ENCODE peak calls at places on chromosome 22, in eight cellular contexts. Q is body of pancreas, B is IMR-90, I is stomach, H is HCT116, K is prostate gland, M is ovary, C is adrenal gland. P is an unnamed sample.

GRCh38 chr22:21778705-21779363 is 43.2 kb upstream of the YPEL1 start:
- DNase-seq in H (no peak), B (peak; percentile 90), Q (no peak), K (no peak), C (peak; percentile 18), M (no peak), I (peak; percentile 17), P (no peak)

GRCh38 chr22:36971305-36971704 is 47.9 kb downstream of the TST start:
- DNase-seq in M (no peak), B (no peak), C (no peak), I (no peak), K (peak; percentile 74), Q (no peak), H (no peak), P (no peak)

GRCh38 chr22:21823740-21824438 is 43.6 kb downstream of the MAPK1 start:
- DNase-seq in C (no peak), Q (no peak), I (no peak), M (no peak), H (no peak), B (peak; percentile 63), K (no peak), P (no peak)

GRCh38 chr22:37242395-37242918 is 1.6 kb downstream of the RAC2 start:
- DNase-seq in H (no peak), C (peak; percentile 38), I (peak; percentile 74), M (no peak), K (no peak), Q (peak; percentile 28), B (peak; percentile 38), P (peak; percentile 39)

GRCh38 chr22:40791241-40791640 is 27.9 kb downstream of the SLC25A17 start:
- DNase-seq in H (no peak), M (no peak), K (no peak), Q (no peak), C (no peak), B (no peak), I (no peak), P (no peak)

GRCh38 chr22:22927196-22927887 is 39.7 kb downstream of the IGLL5 start:
- DNase-seq in C (no peak), H (no peak), K (no peak), Q (no peak), I (no peak), B (no peak), M (no peak), P (no peak)

GRCh38 chr22:35092146-35092805 is 26.3 kb downstream of the ISX start:
- DNase-seq in C (no peak), K (no peak), I (no peak), Q (no peak), B (no peak), H (no peak), M (no peak), P (no peak)

GRCh38 chr22:22061085-22062077 is 78.8 kb upstream of the TOP3B start:
- DNase-seq in Q (peak; percentile 29), H (peak; percentile 8), K (no peak), I (no peak), B (peak; percentile 43), M (peak; percentile 54), C (peak; percentile 31), P (peak; percentile 18)

GRCh38 chr22:42228480-42228879 is 42.0 kb downstream of the TCF20 start:
- DNase-seq in K (no peak), M (no peak), B (no peak), H (no peak), Q (peak; percentile 14), C (peak; percentile 43), I (no peak), P (no peak)

GRCh38 chr22:38443675-38444521 is 11.1 kb downstream of the KCNJ4 start:
- DNase-seq in M (no peak), K (no peak), Q (no peak), C (no peak), H (no peak), I (no peak), B (no peak), P (no peak)

GRCh38 chr22:37566903-37567798 is 6.9 kb downstream of the CDC42EP1 start:
- DNase-seq in M (peak; percentile 89), C (peak; percentile 92), Q (peak; percentile 94), H (peak; percentile 84), K (peak; percentile 90), I (peak; percentile 96), B (peak; percentile 46), P (peak; percentile 41)

GRCh38 chr22:30116362-30117117 is 36.3 kb downstream of the HORMAD2 start:
- DNase-seq in H (no peak), I (no peak), M (no peak), C (no peak), Q (no peak), B (peak; percentile 78), K (no peak), P (no peak)

DNA sequence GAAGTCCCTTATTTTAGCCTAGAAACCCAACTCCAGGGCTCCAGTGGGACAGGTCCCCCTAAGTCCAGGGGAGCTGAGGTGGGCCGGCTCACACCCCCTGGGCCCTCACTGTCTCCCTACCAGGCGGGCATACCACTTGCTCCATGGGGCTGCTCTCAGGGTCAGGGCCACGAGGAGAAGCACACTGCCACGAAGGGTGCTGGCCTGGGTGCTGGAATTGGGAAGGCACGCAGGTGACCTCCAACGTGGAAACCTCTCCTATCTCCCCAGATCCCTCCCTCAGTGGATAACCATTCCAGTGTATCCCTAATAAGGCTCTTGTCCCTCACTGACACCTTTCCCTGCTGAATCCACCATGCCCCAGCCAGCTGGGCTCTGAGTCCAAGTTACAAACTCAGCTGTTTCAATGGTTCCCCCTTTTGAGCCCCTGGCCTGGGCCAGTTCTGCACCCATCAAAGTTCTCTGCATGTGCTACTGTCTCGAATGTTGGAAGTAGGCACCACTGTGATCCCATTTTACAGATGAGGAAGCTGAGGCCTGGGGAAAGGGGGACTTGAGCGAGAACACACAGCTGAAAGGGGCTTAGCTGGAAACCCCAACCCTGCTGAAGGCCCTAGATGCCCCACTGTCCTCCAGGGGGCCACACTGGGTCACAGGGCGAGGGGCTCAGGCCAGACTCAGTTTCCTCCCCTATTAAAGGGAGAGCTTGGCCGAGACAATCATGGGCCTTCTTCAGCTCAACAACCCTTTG is 1.5 kb downstream of the SHISAL1 start:
- DNase-seq in M (no peak), K (no peak), I (no peak), C (no peak), Q (no peak), B (no peak), H (no peak), P (no peak)
- H3K4me3 ChIP-seq in M (peak overlapping the region; percentile 16), K (no peak overlapping the region), I (no peak overlapping the region), C (no peak overlapping the region), Q (no peak overlapping the region), B (no peak overlapping the region), H (no peak overlapping the region), P (no peak overlapping the region)

GRCh38 chr22:31937328-31937727 is 7.0 kb upstream of the YWHAH start:
- DNase-seq in H (no peak), C (no peak), Q (no peak), M (no peak), B (no peak), I (no peak), K (no peak), P (no peak)
- TF ChIP-seq CTCF in H (no peak), C (no peak), Q (no peak), M (no peak), B (no peak), I (no peak), K (no peak), P (no peak)

GRCh38 chr22:24443668-24444067 is 16.3 kb downstream of the ADORA2A start:
- DNase-seq in K (no peak), Q (no peak), C (no peak), M (no peak), I (no peak), H (no peak), B (no peak), P (no peak)
- TF ChIP-seq POLR2A in K (no peak), Q (no peak), C (no peak), M (no peak), I (no peak), H (no peak), B (no peak), P (no peak)

GRCh38 chr22:19656541-19657251 is 57.6 kb upstream of the SEPTIN5 start:
- DNase-seq in Q (no peak), M (no peak), K (no peak), B (no peak), I (no peak), H (no peak), C (no peak), P (no peak)
- H3K4me3 ChIP-seq in Q (no peak overlapping the region), M (no peak overlapping the region), K (no peak overlapping the region), B (no peak overlapping the region), I (no peak overlapping the region), H (no peak overlapping the region), C (no peak overlapping the region), P (no peak overlapping the region)

DNA sequence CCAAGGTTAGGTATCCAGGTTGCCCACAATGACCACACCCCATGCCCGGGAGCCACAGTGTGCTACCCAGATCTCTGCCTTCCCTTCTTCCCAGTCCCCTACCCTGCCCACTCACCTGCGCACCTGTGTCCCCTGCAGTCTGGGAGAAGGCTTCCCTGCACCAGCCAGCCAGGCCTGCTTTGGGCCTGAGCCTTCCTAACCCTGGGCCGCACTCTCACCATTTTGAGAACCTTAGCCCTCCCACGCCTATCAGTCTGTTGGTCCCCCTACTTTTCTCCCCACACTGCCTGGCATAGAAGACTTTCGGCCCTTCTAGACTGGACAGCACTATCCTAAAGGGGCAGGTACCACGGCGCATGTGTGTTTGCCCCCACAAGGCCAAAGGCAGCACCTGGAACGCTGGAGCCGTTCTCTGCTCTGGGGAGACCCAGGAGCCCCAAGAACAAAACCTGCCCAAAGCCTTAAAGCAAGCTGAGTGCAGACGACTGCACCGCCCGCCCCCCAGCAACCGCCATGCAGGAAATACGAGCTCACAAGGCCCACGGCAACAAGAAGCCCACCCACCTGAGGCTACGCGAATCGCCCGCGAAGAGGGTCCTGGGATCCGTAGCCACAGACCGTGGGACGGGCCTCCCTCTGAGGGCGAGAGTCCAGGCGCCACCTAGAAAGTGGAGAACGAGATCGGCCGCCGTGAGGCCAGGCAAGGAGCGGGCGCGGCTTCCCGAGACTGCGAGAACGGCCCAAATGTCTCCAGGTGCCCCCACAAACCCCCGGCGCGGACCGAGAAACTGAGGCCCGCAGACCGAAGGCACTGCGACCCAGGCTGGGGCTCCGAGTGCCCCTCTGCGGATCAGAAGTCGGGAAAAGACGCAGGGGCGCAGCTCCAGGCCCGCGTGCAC is 546 bp downstream of the GNB1L start:
- DNase-seq in K (no peak), C (no peak), I (peak; percentile 25), B (no peak), M (peak; percentile 44), H (peak; percentile 2), Q (peak; percentile 25), P (no peak)
- TF ChIP-seq CTCF in K (no peak), C (no peak), I (no peak), B (no peak), M (no peak), H (no peak), Q (no peak), P (no peak)

GRCh38 chr22:45964372-45964771 is 12.6 kb downstream of the WNT7B start:
- DNase-seq in C (no peak), I (no peak), Q (no peak), K (no peak), B (no peak), M (no peak), H (no peak), P (no peak)
- TF ChIP-seq POLR2A in C (no peak), I (no peak), Q (no peak), K (no peak), B (no peak), M (no peak), H (no peak), P (no peak)

P was measured in gastrocnemius medialis.